ENCODE peak calls at places on chromosomes 4 and X, in eight cellular contexts. E, F, W, A, D, O, S and L are unnamed samples.

GRCh38 chr4:25172964-25173917 is 13.0 kb upstream of the SEPSECS start:
- DNase-seq in E (peak), F (peak), W (peak), A (peak), D (peak), O (no peak), S (no peak), L (no peak)

GRCh38 chrX:105876658-105877057 is 54.3 kb downstream of the NRK start:
- DNase-seq in E (no peak), F (no peak), W (peak), A (peak), D (no peak), O (no peak), S (no peak), L (peak)

GRCh38 chr4:169163495-169163894 is 107.3 kb downstream of the SH3RF1 start:
- DNase-seq in E (no peak), F (no peak), W (no peak), A (no peak), D (no peak), O (no peak), S (no peak), L (no peak)

GRCh38 chr4:65865489-65865888 is 195.2 kb upstream of the EPHA5 start:
- DNase-seq in E (no peak), F (peak), W (peak), A (peak), D (no peak), O (no peak), S (no peak), L (peak)

GRCh38 chr4:2793578-2793919 is 664 bp downstream of the SH3BP2 start:
- DNase-seq in E (no peak), F (no peak), W (peak), A (peak), D (no peak), O (no peak), S (no peak), L (peak)

GRCh38 chr4:106746451-106746850 is 289.7 kb downstream of the DKK2 start:
- DNase-seq in E (no peak), F (no peak), W (peak), A (no peak), D (no peak), O (no peak), S (no peak), L (no peak)

GRCh38 chr4:102640669-102641068 is 120.1 kb downstream of the MANBA start:
- DNase-seq in E (no peak), F (no peak), W (peak), A (no peak), D (no peak), O (no peak), S (no peak), L (no peak)

GRCh38 chr4:102610476-102610875 is 109.3 kb downstream of the NFKB1 start:
- DNase-seq in E (no peak), F (no peak), W (no peak), A (peak), D (no peak), O (no peak), S (no peak), L (no peak)

GRCh38 chr4:24516926-24517325 is 67.4 kb downstream of the DHX15 start:
- DNase-seq in E (no peak), F (no peak), W (no peak), A (no peak), D (no peak), O (no peak), S (no peak), L (no peak)

GRCh38 chr4:188975271-188975670 is 836.0 kb downstream of the TRIML1 start:
- DNase-seq in E (no peak), F (no peak), W (no peak), A (peak), D (no peak), O (no peak), S (no peak), L (no peak)

GRCh38 chr4:173735585-173735984 is 205.6 kb upstream of the HAND2 start:
- DNase-seq in E (no peak), F (no peak), W (no peak), A (no peak), D (no peak), O (no peak), S (no peak), L (no peak)

GRCh38 chr4:121370729-121371325 is 10.0 kb downstream of the QRFPR start:
- DNase-seq in E (peak), F (peak), W (peak), A (peak), D (peak), O (no peak), S (peak), L (peak)

GRCh38 chrX:48824066-48824465 is 2.2 kb upstream of the ERAS start:
- DNase-seq in E (no peak), F (no peak), W (no peak), A (no peak), D (no peak), O (no peak), S (no peak), L (no peak)

GRCh38 chr4:145545538-145546224 is 64.0 kb downstream of the SMAD1 start:
- DNase-seq in E (peak), F (peak), W (peak), A (no peak), D (no peak), O (no peak), S (no peak), L (no peak)

GRCh38 chrX:54495814-54496516 is at the start of gene FGD1:
- DNase-seq in E (peak), F (peak), W (peak), A (peak), D (no peak), O (peak), S (no peak), L (peak)

GRCh38 chrX:54496936-54497335 is 902 bp upstream of the FGD1 start:
- DNase-seq in E (no peak), F (no peak), W (no peak), A (no peak), D (no peak), O (no peak), S (no peak), L (no peak)

GRCh38 chrX:54494970-54495813 is 842 bp downstream of the FGD1 start:
- DNase-seq in E (no peak), F (peak), W (no peak), A (no peak), D (no peak), O (no peak), S (no peak), L (peak)

GRCh38 chrX:54494166-54494969 is 1.7 kb downstream of the FGD1 start:
- DNase-seq in E (no peak), F (no peak), W (no peak), A (no peak), D (no peak), O (no peak), S (no peak), L (no peak)

DNA sequence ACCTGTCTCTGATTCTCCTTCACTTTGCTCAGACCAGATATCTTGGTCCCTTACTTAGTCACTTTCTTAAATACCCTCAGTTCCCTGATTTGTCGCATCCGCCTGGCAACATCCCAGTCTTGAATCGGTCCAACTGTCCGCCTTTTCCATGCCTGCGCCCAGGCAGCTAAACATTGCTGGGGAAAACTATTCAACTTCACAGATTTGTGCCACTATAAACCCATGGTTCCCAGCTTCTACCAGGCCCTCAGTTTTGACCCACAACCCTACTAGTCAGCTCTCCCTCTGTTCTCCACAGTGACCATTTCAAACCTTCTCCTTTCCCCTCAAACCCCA is 451 bp upstream of the FGD1 start:
- DNase-seq in E (no peak), F (no peak), W (no peak), A (no peak), D (no peak), O (no peak), S (no peak), L (no peak)
- H3K4me3 ChIP-seq in E (peak), F (no peak), W (peak), A (no peak), D (peak), O (no peak), S (no peak), L (peak)

GRCh38 chr4:122911588-122911987 is 10.8 kb downstream of the NUDT6 start:
- DNase-seq in E (no peak), F (no peak), W (peak), A (no peak), D (no peak), O (no peak), S (no peak), L (no peak)

GRCh38 chr4:122912810-122913575 is 9.4 kb downstream of the NUDT6 start:
- DNase-seq in E (no peak), F (no peak), W (no peak), A (no peak), D (no peak), O (no peak), S (no peak), L (no peak)

GRCh38 chr4:122908223-122908622 is 14.2 kb downstream of the NUDT6 start:
- DNase-seq in E (no peak), F (no peak), W (no peak), A (no peak), D (no peak), O (no peak), S (no peak), L (no peak)

GRCh38 chr4:122914292-122914904 is 8.0 kb downstream of the NUDT6 start:
- DNase-seq in E (no peak), F (no peak), W (peak), A (no peak), D (no peak), O (no peak), S (no peak), L (no peak)

DNA sequence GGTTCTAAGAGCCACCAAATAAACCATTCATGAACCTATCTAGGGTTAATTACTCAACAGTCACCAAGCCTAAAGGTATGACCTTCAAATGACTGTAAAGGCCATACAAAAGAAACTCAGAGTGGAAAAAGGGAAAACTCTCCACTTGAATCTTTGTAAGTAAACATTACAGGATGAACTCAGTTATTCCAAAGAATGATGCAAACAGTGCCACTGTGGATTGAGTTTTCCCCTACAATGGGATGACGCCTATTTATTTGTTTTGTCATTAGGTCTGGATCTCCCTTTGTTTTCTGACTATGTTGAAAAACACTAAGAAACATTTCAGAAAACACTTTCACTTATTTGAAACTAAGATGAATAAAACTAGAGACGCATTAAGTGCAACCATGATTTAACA is 12.7 kb downstream of the NUDT6 start:
- DNase-seq in E (no peak), F (no peak), W (no peak), A (peak), D (no peak), O (no peak), S (no peak), L (no peak)
- H3K4me3 ChIP-seq in E (no peak), F (no peak), W (no peak), A (no peak), D (no peak), O (no peak), S (no peak), L (no peak)

GRCh38 chr4:53194727-53195126 is 171.1 kb downstream of the SCFD2 start:
- DNase-seq in E (no peak), F (no peak), W (no peak), A (no peak), D (no peak), O (no peak), S (no peak), L (no peak)

GRCh38 chr4:53193111-53193510 is 172.8 kb downstream of the SCFD2 start:
- DNase-seq in E (no peak), F (no peak), W (peak), A (no peak), D (no peak), O (no peak), S (no peak), L (no peak)

GRCh38 chr4:53196872-53197759 is 168.7 kb downstream of the SCFD2 start:
- DNase-seq in E (no peak), F (no peak), W (peak), A (peak), D (no peak), O (no peak), S (peak), L (peak)

GRCh38 chr4:53197760-53198150 is 168.1 kb downstream of the SCFD2 start:
- DNase-seq in E (no peak), F (no peak), W (peak), A (no peak), D (no peak), O (no peak), S (no peak), L (no peak)

DNA sequence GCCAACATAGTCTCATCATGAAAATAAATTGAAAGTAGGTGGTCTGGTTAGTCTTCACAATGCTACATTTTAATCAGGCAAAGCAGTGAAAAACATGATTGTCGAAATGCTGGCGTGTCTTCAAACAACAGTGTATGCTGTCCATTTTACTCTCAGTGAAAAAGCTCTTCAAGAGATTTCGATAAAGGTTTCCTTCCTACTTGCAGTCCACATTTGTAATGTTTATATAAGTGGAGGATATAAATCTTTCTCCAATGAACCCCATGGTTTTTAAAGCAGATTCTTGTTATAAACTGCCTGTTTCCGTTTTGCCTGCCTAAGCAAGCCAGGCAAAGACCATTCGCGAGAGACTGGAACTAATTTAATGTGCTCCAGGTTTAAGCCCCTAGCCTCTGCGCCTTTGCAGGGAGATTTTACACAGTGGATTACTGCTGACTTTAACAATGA is 169.6 kb downstream of the SCFD2 start:
- DNase-seq in E (no peak), F (no peak), W (peak), A (no peak), D (no peak), O (no peak), S (no peak), L (no peak)
- H3K4me3 ChIP-seq in E (no peak), F (no peak), W (peak), A (no peak), D (no peak), O (no peak), S (no peak), L (no peak)

GRCh38 chr4:16231570-16232252 is 5.4 kb upstream of the TAPT1 start:
- DNase-seq in E (no peak), F (no peak), W (peak), A (no peak), D (no peak), O (no peak), S (no peak), L (no peak)
- H3K4me3 ChIP-seq in E (no peak), F (no peak), W (no peak), A (no peak), D (no peak), O (no peak), S (no peak), L (no peak)